ENCODE peak calls at places on chromosome 1, in ten cellular contexts. I is keratinocyte; H is cardiac fibroblast; T is A549; J is fibroblast of mammary gland; K is CD4-positive, CD25-positive, alpha-beta regulatory T cell; D is fibroblast of the aortic adventitia; O is lung; C is brain microvascular endothelial cell; A is transverse colon. S is an unnamed sample.

GRCh38 chr1:220974431-220974830 is 95.2 kb downstream of the HLX start:
- DNase-seq in I (no peak), H (no peak), T (no peak), J (no peak), K (no peak), D (no peak), O (no peak), C (no peak), A (no peak), S (no peak)

GRCh38 chr1:68811806-68812205 is 314.9 kb upstream of the DEPDC1 start:
- DNase-seq in I (no peak), H (no peak), T (no peak), J (no peak), K (no peak), D (no peak), O (no peak), C (no peak), A (no peak), S (no peak)

GRCh38 chr1:65207317-65207716 is 59.3 kb downstream of the AK4 start:
- DNase-seq in I (no peak), H (no peak), T (no peak), J (peak; percentile 44), K (peak; percentile 25), D (no peak), O (no peak), C (no peak), A (no peak), S (peak; percentile 67)

GRCh38 chr1:46488343-46489168 is 1.1 kb upstream of the DMBX1 start:
- DNase-seq in I (no peak), H (peak; percentile 11), T (no peak), J (peak; percentile 49), K (no peak), D (no peak), O (no peak), C (no peak), A (no peak), S (no peak)

GRCh38 chr1:59666106-59666505 is 148.6 kb upstream of the HOOK1 start:
- DNase-seq in I (no peak), H (no peak), T (no peak), J (peak; percentile 22), K (no peak), D (no peak), O (no peak), C (no peak), A (no peak), S (no peak)

GRCh38 chr1:69911301-69911801 is 294.0 kb downstream of the LRRC40 start:
- DNase-seq in I (no peak), H (peak; percentile 89), T (no peak), J (peak; percentile 93), K (no peak), D (peak; percentile 92), O (no peak), C (peak; percentile 87), A (no peak), S (no peak)

GRCh38 chr1:42736571-42737200 is 3.4 kb downstream of the CLDN19 start:
- DNase-seq in I (no peak), H (no peak), T (no peak), J (no peak), K (no peak), D (no peak), O (no peak), C (no peak), A (no peak), S (no peak)

GRCh38 chr1:112849967-112850641 is 105.9 kb downstream of the SLC16A1 start:
- DNase-seq in I (no peak), H (no peak), T (no peak), J (no peak), K (no peak), D (no peak), O (no peak), C (no peak), A (no peak), S (no peak)

GRCh38 chr1:219585837-219586465 is 27.0 kb downstream of the ZC3H11B start:
- DNase-seq in I (no peak), H (no peak), T (no peak), J (no peak), K (no peak), D (no peak), O (no peak), C (no peak), A (no peak), S (no peak)

DNA sequence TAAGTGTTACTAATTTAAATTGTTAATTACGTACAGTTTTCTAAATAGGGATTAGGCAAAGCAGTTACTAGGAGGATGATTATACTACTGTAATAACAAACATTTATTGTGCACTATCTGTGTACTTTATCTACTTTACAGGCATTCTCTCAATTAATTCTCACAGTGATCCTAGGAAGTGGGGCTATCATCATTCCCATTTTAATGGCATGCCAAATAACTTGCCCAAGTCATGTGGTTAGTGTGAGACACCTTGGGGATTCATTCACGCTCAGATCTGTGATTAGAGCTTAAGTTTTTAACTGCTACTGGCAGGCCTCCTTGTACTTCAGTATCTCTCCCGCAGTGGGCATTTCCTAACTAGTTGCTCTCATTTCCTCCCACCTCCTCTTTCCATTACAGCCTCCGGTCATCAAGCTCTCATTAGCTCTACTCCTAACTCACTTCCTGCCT is 11.5 kb downstream of the PHLDA3 start:
- DNase-seq in I (no peak), H (peak; percentile 61), T (no peak), J (no peak), K (no peak), D (peak; percentile 44), O (no peak), C (no peak), A (no peak), S (no peak)
- H3K4me3 ChIP-seq in I (no peak overlapping the region), H (no peak overlapping the region), T (no peak overlapping the region), J (no peak overlapping the region), K (no peak overlapping the region), D (no peak overlapping the region), O (no peak overlapping the region), C (no peak overlapping the region), A (no peak overlapping the region), S (no peak overlapping the region)

GRCh38 chr1:204128964-204129896 is 22.6 kb downstream of the ETNK2 start:
- DNase-seq in I (no peak), H (peak; percentile 78), T (peak; percentile 62), J (peak; percentile 55), K (peak; percentile 59), D (peak; percentile 70), O (peak; percentile 67), C (peak; percentile 29), A (peak; percentile 73), S (peak; percentile 22)
- H3K4me3 ChIP-seq in I (peak overlapping the region; percentile 11), H (no peak overlapping the region), T (peak overlapping the region; percentile 23), J (peak overlapping the region; percentile 1), K (no peak overlapping the region), D (no peak overlapping the region), O (no peak overlapping the region), C (no peak overlapping the region), A (no peak overlapping the region), S (no peak overlapping the region)

DNA sequence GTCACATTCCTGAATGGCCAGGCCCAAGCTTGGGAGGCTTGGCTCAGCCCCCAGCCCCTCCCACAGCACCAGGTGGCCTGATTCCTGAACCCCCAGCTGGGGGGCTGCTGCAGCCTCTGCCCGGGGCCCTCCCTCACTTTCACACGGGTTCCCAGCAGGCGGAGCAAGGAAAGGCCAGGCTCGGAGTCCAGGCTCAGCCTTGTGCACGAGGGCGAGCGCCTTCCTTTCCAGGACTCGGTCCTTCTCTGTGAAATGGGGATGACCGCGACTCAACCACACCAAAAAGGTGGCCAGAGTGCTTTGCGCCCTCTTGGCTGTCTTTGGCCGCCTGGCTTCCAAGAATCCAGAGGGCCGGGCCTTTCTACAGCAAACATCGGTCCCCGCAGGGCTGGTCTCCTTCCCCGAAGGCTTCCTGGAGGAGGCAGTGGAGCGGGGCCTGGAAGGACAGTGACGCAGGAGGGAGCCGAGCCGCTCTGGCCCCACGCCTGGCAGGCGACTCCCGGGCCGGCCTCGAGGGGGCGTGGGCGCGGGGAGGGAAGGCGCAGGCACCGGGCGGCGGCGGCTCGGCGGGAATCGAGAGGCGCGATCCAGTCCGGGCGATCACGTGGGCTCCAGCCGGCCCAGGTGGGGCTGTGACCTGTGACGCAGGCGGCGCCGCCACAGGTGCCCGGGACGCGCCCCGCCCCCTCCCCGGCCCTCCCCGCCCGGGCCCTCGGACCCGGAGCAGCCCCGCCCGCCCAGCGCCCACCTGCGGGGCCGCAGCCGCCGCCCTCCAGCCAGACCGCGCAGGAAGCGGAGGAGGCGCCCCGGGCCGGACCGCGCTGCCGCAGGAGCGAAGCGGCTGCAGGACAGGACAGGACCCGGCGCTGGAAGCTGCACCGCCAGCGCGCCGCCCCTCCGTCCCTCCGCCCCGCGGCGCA is at the start of gene ARHGEF16:
- DNase-seq in I (no peak), H (peak; percentile 34), T (peak; percentile 67), J (peak; percentile 12), K (no peak), D (peak; percentile 11), O (peak; percentile 80), C (peak; percentile 29), A (peak; percentile 92), S (no peak)
- H3K4me3 ChIP-seq in I (peak within 1 kb of the TSS; percentile 57), H (peak within 1 kb of the TSS; percentile 21), T (peak within 1 kb of the TSS; percentile 58), J (no peak within 1 kb of the TSS), K (no peak within 1 kb of the TSS), D (no peak within 1 kb of the TSS), O (peak within 1 kb of the TSS; percentile 47), C (no peak within 1 kb of the TSS), A (peak within 1 kb of the TSS; percentile 50), S (peak within 1 kb of the TSS; percentile 22)

GRCh38 chr1:225476538-225476988 is 48.7 kb upstream of the LBR start:
- DNase-seq in I (no peak), H (no peak), T (no peak), J (no peak), K (no peak), D (peak; percentile 71), O (peak; percentile 14), C (no peak), A (no peak), S (peak; percentile 57)

GRCh38 chr1:225474439-225474985 is 46.7 kb upstream of the LBR start:
- DNase-seq in I (no peak), H (no peak), T (no peak), J (no peak), K (no peak), D (no peak), O (peak; percentile 22), C (no peak), A (no peak), S (no peak)

GRCh38 chr1:225477296-225477911 is 49.6 kb upstream of the LBR start:
- DNase-seq in I (no peak), H (no peak), T (no peak), J (no peak), K (no peak), D (no peak), O (no peak), C (no peak), A (no peak), S (no peak)

GRCh38 chr1:225476100-225476511 is 48.3 kb upstream of the LBR start:
- DNase-seq in I (no peak), H (no peak), T (no peak), J (no peak), K (no peak), D (no peak), O (peak; percentile 14), C (no peak), A (no peak), S (no peak)

DNA sequence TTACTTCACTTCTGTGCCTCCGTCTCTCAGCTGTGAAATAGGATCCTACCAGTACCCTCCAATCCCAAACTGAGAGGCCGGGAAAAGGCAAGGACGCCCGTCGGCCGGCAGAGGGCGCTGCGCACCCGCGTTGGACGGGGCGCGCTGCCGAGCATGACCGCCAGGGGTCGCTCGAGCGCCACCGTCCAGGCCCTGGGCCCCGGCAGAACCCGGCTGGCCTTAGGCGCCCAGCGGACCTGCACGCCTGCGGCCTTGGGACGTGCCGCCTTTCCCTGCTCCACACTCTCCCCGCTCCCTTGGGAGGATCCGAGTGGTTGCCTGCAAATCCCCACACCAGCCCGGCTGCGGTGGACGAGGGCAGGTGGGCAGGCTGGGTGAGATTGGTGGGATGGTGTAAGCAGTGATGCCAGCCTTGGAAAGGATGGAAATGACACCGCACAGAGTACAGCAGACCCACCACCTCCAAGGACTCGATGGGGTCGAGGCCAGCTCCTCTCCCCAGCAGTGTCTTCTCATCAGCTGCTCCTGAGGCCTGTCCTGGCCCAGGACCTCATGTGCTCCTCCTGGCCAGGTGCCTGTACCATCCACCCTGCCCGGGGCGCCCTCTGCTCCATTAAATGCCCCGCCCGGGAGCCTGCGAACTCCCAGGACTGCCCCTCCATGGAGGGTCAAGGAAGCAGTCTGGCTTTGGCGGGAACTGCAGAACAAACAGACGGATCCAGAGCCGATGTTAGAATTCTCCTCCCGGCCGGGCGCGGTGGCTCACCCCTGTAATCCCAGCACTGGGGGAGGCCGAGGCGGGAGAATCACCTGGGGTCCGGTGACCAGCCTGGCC is 47.4 kb upstream of the LBR start:
- DNase-seq in I (no peak), H (peak; percentile 73), T (peak; percentile 64), J (peak; percentile 63), K (peak; percentile 64), D (peak; percentile 70), O (peak; percentile 64), C (peak; percentile 39), A (peak; percentile 66), S (no peak)
- H3K4me3 ChIP-seq in I (no peak overlapping the region), H (peak overlapping the region; percentile 14), T (peak overlapping the region; percentile 3), J (no peak overlapping the region), K (no peak overlapping the region), D (no peak overlapping the region), O (no peak overlapping the region), C (peak overlapping the region; percentile 24), A (no peak overlapping the region), S (no peak overlapping the region)

S was measured in Jurkat, Clone E6-1.